ENCODE peak calls at places on chromosomes 3 and 15, in ten cellular contexts. One of them, this sample, is unnamed.

GRCh38 chr15:89095556-89095955 is 7.3 kb downstream of the ABHD2 start:
- DNase-seq in Peyer's patch: no peak
- DNase-seq in dorsolateral prefrontal cortex: no peak
- DNase-seq in T follicular helper cell: no peak
- DNase-seq in DND-41: no peak
- DNase-seq in activated effector memory CD4-positive, alpha-beta T cell treated with Interleukin-2 at 50 U/mL for 16 hours: no peak
- DNase-seq in fibroblast of mammary gland: no peak
- DNase-seq in putamen: no peak
- DNase-seq in NCI-H1092 treated with DMSO at 0.1 percent for 48 hours: no peak
- DNase-seq in HT-29: no peak
- DNase-seq in this sample: no peak

GRCh38 chr15:80536231-80536630 is 132.0 kb downstream of the ARNT2 start:
- DNase-seq in Peyer's patch: no peak
- DNase-seq in dorsolateral prefrontal cortex: no peak
- DNase-seq in T follicular helper cell: no peak
- DNase-seq in DND-41: no peak
- DNase-seq in activated effector memory CD4-positive, alpha-beta T cell treated with Interleukin-2 at 50 U/mL for 16 hours: no peak
- DNase-seq in fibroblast of mammary gland: no peak
- DNase-seq in putamen: no peak
- DNase-seq in NCI-H1092 treated with DMSO at 0.1 percent for 48 hours: peak; percentile 59
- DNase-seq in HT-29: no peak
- DNase-seq in this sample: no peak

GRCh38 chr3:74531491-74531890 is 83.0 kb downstream of the CNTN3 start:
- DNase-seq in Peyer's patch: no peak
- DNase-seq in dorsolateral prefrontal cortex: no peak
- DNase-seq in T follicular helper cell: no peak
- DNase-seq in DND-41: no peak
- DNase-seq in activated effector memory CD4-positive, alpha-beta T cell treated with Interleukin-2 at 50 U/mL for 16 hours: no peak
- DNase-seq in fibroblast of mammary gland: peak; percentile 76
- DNase-seq in putamen: no peak
- DNase-seq in NCI-H1092 treated with DMSO at 0.1 percent for 48 hours: no peak
- DNase-seq in HT-29: no peak
- DNase-seq in this sample: no peak

GRCh38 chr3:185175370-185175987 is 22.6 kb upstream of the C3orf70 start:
- DNase-seq in Peyer's patch: no peak
- DNase-seq in dorsolateral prefrontal cortex: peak; percentile 80
- DNase-seq in T follicular helper cell: no peak
- DNase-seq in DND-41: no peak
- DNase-seq in activated effector memory CD4-positive, alpha-beta T cell treated with Interleukin-2 at 50 U/mL for 16 hours: no peak
- DNase-seq in fibroblast of mammary gland: no peak
- DNase-seq in putamen: peak; percentile 82
- DNase-seq in NCI-H1092 treated with DMSO at 0.1 percent for 48 hours: peak; percentile 28
- DNase-seq in HT-29: peak; percentile 39
- DNase-seq in this sample: peak; percentile 51

GRCh38 chr3:42823351-42823750 is 14.1 kb downstream of the ACKR2 start:
- DNase-seq in Peyer's patch: no peak
- DNase-seq in dorsolateral prefrontal cortex: no peak
- DNase-seq in T follicular helper cell: no peak
- DNase-seq in DND-41: no peak
- DNase-seq in activated effector memory CD4-positive, alpha-beta T cell treated with Interleukin-2 at 50 U/mL for 16 hours: no peak
- DNase-seq in fibroblast of mammary gland: no peak
- DNase-seq in putamen: no peak
- DNase-seq in NCI-H1092 treated with DMSO at 0.1 percent for 48 hours: no peak
- DNase-seq in HT-29: no peak
- DNase-seq in this sample: peak; percentile 43

GRCh38 chr3:146800484-146800883 is 195.3 kb upstream of the PLSCR5 start:
- DNase-seq in Peyer's patch: no peak
- DNase-seq in dorsolateral prefrontal cortex: no peak
- DNase-seq in T follicular helper cell: no peak
- DNase-seq in DND-41: no peak
- DNase-seq in activated effector memory CD4-positive, alpha-beta T cell treated with Interleukin-2 at 50 U/mL for 16 hours: no peak
- DNase-seq in fibroblast of mammary gland: no peak
- DNase-seq in putamen: no peak
- DNase-seq in NCI-H1092 treated with DMSO at 0.1 percent for 48 hours: no peak
- DNase-seq in HT-29: no peak
- DNase-seq in this sample: no peak

GRCh38 chr3:159091936-159092335 is 290.1 kb downstream of the MFSD1 start:
- DNase-seq in Peyer's patch: no peak
- DNase-seq in dorsolateral prefrontal cortex: no peak
- DNase-seq in T follicular helper cell: no peak
- DNase-seq in DND-41: no peak
- DNase-seq in activated effector memory CD4-positive, alpha-beta T cell treated with Interleukin-2 at 50 U/mL for 16 hours: no peak
- DNase-seq in fibroblast of mammary gland: peak; percentile 16
- DNase-seq in putamen: no peak
- DNase-seq in NCI-H1092 treated with DMSO at 0.1 percent for 48 hours: no peak
- DNase-seq in HT-29: peak; percentile 10
- DNase-seq in this sample: no peak

GRCh38 chr3:99789322-99789721 is 28.3 kb upstream of the CMSS1 start:
- DNase-seq in Peyer's patch: peak; percentile 17
- DNase-seq in dorsolateral prefrontal cortex: no peak
- DNase-seq in T follicular helper cell: no peak
- DNase-seq in DND-41: peak; percentile 18
- DNase-seq in activated effector memory CD4-positive, alpha-beta T cell treated with Interleukin-2 at 50 U/mL for 16 hours: no peak
- DNase-seq in fibroblast of mammary gland: peak; percentile 78
- DNase-seq in putamen: peak; percentile 18
- DNase-seq in NCI-H1092 treated with DMSO at 0.1 percent for 48 hours: peak; percentile 29
- DNase-seq in HT-29: peak; percentile 74
- DNase-seq in this sample: peak; percentile 32

GRCh38 chr3:145578465-145578864 is 582.5 kb downstream of the PLOD2 start:
- DNase-seq in Peyer's patch: no peak
- DNase-seq in dorsolateral prefrontal cortex: no peak
- DNase-seq in T follicular helper cell: no peak
- DNase-seq in DND-41: no peak
- DNase-seq in activated effector memory CD4-positive, alpha-beta T cell treated with Interleukin-2 at 50 U/mL for 16 hours: no peak
- DNase-seq in fibroblast of mammary gland: no peak
- DNase-seq in putamen: no peak
- DNase-seq in NCI-H1092 treated with DMSO at 0.1 percent for 48 hours: no peak
- DNase-seq in HT-29: no peak
- DNase-seq in this sample: no peak

GRCh38 chr3:46865034-46865507 is 1.8 kb upstream of the MYL3 start:
- DNase-seq in Peyer's patch: no peak
- DNase-seq in dorsolateral prefrontal cortex: no peak
- DNase-seq in T follicular helper cell: no peak
- DNase-seq in DND-41: no peak
- DNase-seq in activated effector memory CD4-positive, alpha-beta T cell treated with Interleukin-2 at 50 U/mL for 16 hours: no peak
- DNase-seq in fibroblast of mammary gland: peak; percentile 62
- DNase-seq in putamen: no peak
- DNase-seq in NCI-H1092 treated with DMSO at 0.1 percent for 48 hours: no peak
- DNase-seq in HT-29: no peak
- DNase-seq in this sample: no peak

GRCh38 chr3:174342941-174343431 is 516.1 kb upstream of the NAALADL2 start:
- DNase-seq in Peyer's patch: no peak
- DNase-seq in dorsolateral prefrontal cortex: no peak
- DNase-seq in T follicular helper cell: no peak
- DNase-seq in DND-41: no peak
- DNase-seq in activated effector memory CD4-positive, alpha-beta T cell treated with Interleukin-2 at 50 U/mL for 16 hours: no peak
- DNase-seq in fibroblast of mammary gland: peak; percentile 62
- DNase-seq in putamen: no peak
- DNase-seq in NCI-H1092 treated with DMSO at 0.1 percent for 48 hours: no peak
- DNase-seq in HT-29: no peak
- DNase-seq in this sample: no peak